ENCODE peak calls at places on chromosomes 11 and 22, in nine cellular contexts. O, E, C, P, X, Y, Z, W and R are unnamed samples.
A peak's percentile ranks its signal among the peaks of the same experiment; 100 is the strongest.

GRCh38 chr22:37547249-37547741 is 13.0 kb upstream of the CDC42EP1 start:
- DNase-seq in O (no peak), E (no peak), C (no peak), P (no peak), X (no peak), Y (no peak), Z (no peak), W (no peak), R (peak; percentile 43)

GRCh38 chr22:48900626-48901025 is 927.0 kb downstream of the BRD1 start:
- DNase-seq in O (no peak), E (no peak), C (no peak), P (no peak), X (no peak), Y (no peak), Z (no peak), W (no peak), R (no peak)

GRCh38 chr11:31412946-31413345 is 43.3 kb downstream of the DNAJC24 start:
- DNase-seq in O (no peak), E (no peak), C (no peak), P (no peak), X (no peak), Y (no peak), Z (no peak), W (no peak), R (no peak)

GRCh38 chr11:16839821-16840220 is 101.4 kb downstream of the C11orf58 start:
- DNase-seq in O (no peak), E (no peak), C (no peak), P (no peak), X (no peak), Y (no peak), Z (no peak), W (no peak), R (no peak)

GRCh38 chr11:126834149-126834548 is 166.4 kb downstream of the KIRREL3 start:
- DNase-seq in O (no peak), E (peak; percentile 29), C (no peak), P (no peak), X (no peak), Y (no peak), Z (no peak), W (no peak), R (no peak)

GRCh38 chr11:59173080-59173963 is 1.4 kb downstream of the DTX4 start:
- DNase-seq in O (no peak), E (no peak), C (no peak), P (no peak), X (peak; percentile 41), Y (no peak), Z (peak; percentile 59), W (no peak), R (peak; percentile 71)

GRCh38 chr11:112129656-112130055 is 34.2 kb downstream of the IL18 start:
- DNase-seq in O (no peak), E (no peak), C (no peak), P (no peak), X (no peak), Y (no peak), Z (no peak), W (no peak), R (no peak)

GRCh38 chr22:43616645-43617044 is 195.5 kb downstream of the EFCAB6 start:
- DNase-seq in O (no peak), E (no peak), C (no peak), P (no peak), X (no peak), Y (no peak), Z (peak; percentile 75), W (no peak), R (no peak)

GRCh38 chr11:43212279-43212678 is 99.5 kb upstream of the API5 start:
- DNase-seq in O (no peak), E (no peak), C (no peak), P (no peak), X (no peak), Y (no peak), Z (no peak), W (no peak), R (no peak)

GRCh38 chr11:118912742-118913410 is 12.8 kb downstream of the BCL9L start:
- DNase-seq in O (no peak), E (no peak), C (no peak), P (no peak), X (peak; percentile 94), Y (no peak), Z (no peak), W (no peak), R (peak; percentile 39)

GRCh38 chr11:121553806-121554205 is 101.0 kb upstream of the SORL1-AS1 start:
- DNase-seq in O (no peak), E (no peak), C (no peak), P (no peak), X (no peak), Y (no peak), Z (peak; percentile 75), W (no peak), R (peak; percentile 93)

GRCh38 chr11:12949456-12949855 is 59.7 kb upstream of the RASSF10 start:
- DNase-seq in O (no peak), E (no peak), C (no peak), P (no peak), X (no peak), Y (no peak), Z (no peak), W (no peak), R (no peak)

GRCh38 chr22:35205956-35206355 is 51.3 kb upstream of the HMGXB4 start:
- DNase-seq in O (no peak), E (no peak), C (no peak), P (no peak), X (no peak), Y (peak; percentile 25), Z (no peak), W (no peak), R (no peak)

GRCh38 chr11:94641167-94641761 is 74.1 kb downstream of the PIWIL4 start:
- DNase-seq in O (no peak), E (no peak), C (no peak), P (no peak), X (no peak), Y (no peak), Z (no peak), W (no peak), R (no peak)

GRCh38 chr11:128407962-128408361 is 179.4 kb downstream of the ETS1 start:
- DNase-seq in O (no peak), E (peak; percentile 67), C (no peak), P (no peak), X (no peak), Y (no peak), Z (no peak), W (no peak), R (peak; percentile 83)